ENCODE peak calls at places on chromosomes 1 and 21, in five cellular contexts. A, Y, L, V and J are unnamed samples.

GRCh38 chr1:198517623-198518022 is 22.9 kb downstream of the ATP6V1G3 start:
- DNase-seq in A (no peak), Y (no peak), L (no peak), V (no peak), J (no peak)

GRCh38 chr1:17488977-17489739 is 49.7 kb upstream of the RCC2 start:
- DNase-seq in A (no peak), Y (no peak), L (no peak), V (no peak), J (peak; percentile 7)

GRCh38 chr1:217088521-217089221 is 365.4 kb upstream of the ESRRG start:
- DNase-seq in A (no peak), Y (no peak), L (no peak), V (no peak), J (no peak)

GRCh38 chr1:246588322-246588721 is 22.1 kb downstream of the CNST start:
- DNase-seq in A (no peak), Y (no peak), L (no peak), V (no peak), J (no peak)

GRCh38 chr1:6094801-6095505 is 49.3 kb downstream of the KCNAB2 start:
- DNase-seq in A (no peak), Y (no peak), L (no peak), V (no peak), J (no peak)

GRCh38 chr21:23695449-23695848 is 1911.8 kb downstream of the MRPL39 start:
- DNase-seq in A (no peak), Y (no peak), L (no peak), V (no peak), J (no peak)

GRCh38 chr1:108561731-108562326 is 1.9 kb downstream of the EEIG2 start:
- DNase-seq in A (peak; percentile 74), Y (peak; percentile 91), L (peak; percentile 85), V (peak; percentile 77), J (peak; percentile 55)

GRCh38 chr1:51071291-51071690 is 30.7 kb upstream of the C1orf185 start:
- DNase-seq in A (no peak), Y (no peak), L (no peak), V (no peak), J (no peak)

GRCh38 chr1:110485725-110486124 is 33.2 kb downstream of the KCNA10 start:
- DNase-seq in A (no peak), Y (no peak), L (no peak), V (no peak), J (no peak)

GRCh38 chr1:185843297-185843869 is 109.2 kb downstream of the HMCN1 start:
- DNase-seq in A (no peak), Y (no peak), L (no peak), V (no peak), J (no peak)

GRCh38 chr1:221164029-221164428 is 284.8 kb downstream of the HLX start:
- DNase-seq in A (no peak), Y (no peak), L (no peak), V (no peak), J (no peak)

GRCh38 chr1:94199398-94199797 is 38.0 kb downstream of the ARHGAP29 start:
- DNase-seq in A (no peak), Y (no peak), L (no peak), V (no peak), J (no peak)

GRCh38 chr1:36385410-36386261 is at the start of gene STK40:
- DNase-seq in A (peak; percentile 96), Y (peak; percentile 99), L (peak; percentile 96), V (peak; percentile 98), J (peak; percentile 98)

GRCh38 chr1:3093928-3094626 is 25.1 kb downstream of the PRDM16 start:
- DNase-seq in A (no peak), Y (no peak), L (no peak), V (no peak), J (no peak)

GRCh38 chr1:203283597-203283996 is 21.7 kb upstream of the BTG2 start:
- DNase-seq in A (no peak), Y (peak; percentile 2), L (no peak), V (no peak), J (no peak)

GRCh38 chr1:31570228-31570627 is 6.1 kb upstream of the TINAGL1 start:
- DNase-seq in A (peak; percentile 1), Y (no peak), L (no peak), V (no peak), J (no peak)

GRCh38 chr1:247407180-247407616 is 8.8 kb upstream of the NLRP3 start:
- DNase-seq in A (peak; percentile 68), Y (peak; percentile 23), L (no peak), V (no peak), J (no peak)

GRCh38 chr1:42587753-42588152 is 70.5 kb upstream of the PPIH start:
- DNase-seq in A (no peak), Y (no peak), L (no peak), V (no peak), J (no peak)

GRCh38 chr1:212291505-212292134 is 6.4 kb downstream of the PPP2R5A start:
- DNase-seq in A (peak; percentile 37), Y (peak; percentile 14), L (peak; percentile 36), V (peak; percentile 13), J (no peak)

GRCh38 chr1:211897011-211897410 is 66.4 kb upstream of the LPGAT1 start:
- DNase-seq in A (no peak), Y (no peak), L (no peak), V (no peak), J (no peak)

GRCh38 chr1:24849653-24850295 is 80.3 kb downstream of the RUNX3 start:
- DNase-seq in A (peak; percentile 29), Y (peak; percentile 66), L (peak; percentile 32), V (peak; percentile 38), J (no peak)

GRCh38 chr1:50129201-50129600 is 20.5 kb downstream of the ELAVL4 start:
- DNase-seq in A (no peak), Y (no peak), L (no peak), V (no peak), J (no peak)

GRCh38 chr21:37916795-37917142 is 512 bp upstream of the KCNJ6 start:
- DNase-seq in A (no peak), Y (no peak), L (no peak), V (peak; percentile 90), J (peak; percentile 72)

GRCh38 chr21:14962217-14962616 is 102.6 kb downstream of the NRIP1 start:
- DNase-seq in A (no peak), Y (no peak), L (no peak), V (no peak), J (no peak)

GRCh38 chr1:1880617-1881312 is 10.1 kb downstream of the GNB1 start:
- DNase-seq in A (no peak), Y (no peak), L (no peak), V (no peak), J (no peak)

GRCh38 chr1:29450591-29450990 is 214.3 kb downstream of the PTPRU start:
- DNase-seq in A (no peak), Y (no peak), L (no peak), V (no peak), J (no peak)

GRCh38 chr1:207024202-207025143 is 8.1 kb downstream of the C1orf116 start:
- DNase-seq in A (no peak), Y (no peak), L (no peak), V (no peak), J (no peak)

GRCh38 chr1:209095627-209096595 is 487.6 kb upstream of the CAMK1G start:
- DNase-seq in A (no peak), Y (no peak), L (peak; percentile 52), V (no peak), J (no peak)

GRCh38 chr1:168454211-168454815 is 89.5 kb downstream of the XCL2 start:
- DNase-seq in A (no peak), Y (no peak), L (no peak), V (no peak), J (no peak)

GRCh38 chr1:152745289-152745704 is 12.5 kb upstream of the KPRP start:
- DNase-seq in A (no peak), Y (no peak), L (peak; percentile 21), V (no peak), J (no peak)

GRCh38 chr1:109791495-109792040 is 27.8 kb upstream of the EPS8L3 start:
- DNase-seq in A (no peak), Y (no peak), L (no peak), V (no peak), J (no peak)

GRCh38 chr1:203215573-203215972 is 13.9 kb downstream of the CHIT1 start:
- DNase-seq in A (no peak), Y (no peak), L (no peak), V (no peak), J (no peak)

GRCh38 chr1:28002600-28002999 is 42.8 kb downstream of the XKR8 start:
- DNase-seq in A (no peak), Y (no peak), L (no peak), V (no peak), J (no peak)
- TF ChIP-seq CTCF in A (no peak), Y (no peak), L (no peak), V (no peak), J (no peak)

DNA sequence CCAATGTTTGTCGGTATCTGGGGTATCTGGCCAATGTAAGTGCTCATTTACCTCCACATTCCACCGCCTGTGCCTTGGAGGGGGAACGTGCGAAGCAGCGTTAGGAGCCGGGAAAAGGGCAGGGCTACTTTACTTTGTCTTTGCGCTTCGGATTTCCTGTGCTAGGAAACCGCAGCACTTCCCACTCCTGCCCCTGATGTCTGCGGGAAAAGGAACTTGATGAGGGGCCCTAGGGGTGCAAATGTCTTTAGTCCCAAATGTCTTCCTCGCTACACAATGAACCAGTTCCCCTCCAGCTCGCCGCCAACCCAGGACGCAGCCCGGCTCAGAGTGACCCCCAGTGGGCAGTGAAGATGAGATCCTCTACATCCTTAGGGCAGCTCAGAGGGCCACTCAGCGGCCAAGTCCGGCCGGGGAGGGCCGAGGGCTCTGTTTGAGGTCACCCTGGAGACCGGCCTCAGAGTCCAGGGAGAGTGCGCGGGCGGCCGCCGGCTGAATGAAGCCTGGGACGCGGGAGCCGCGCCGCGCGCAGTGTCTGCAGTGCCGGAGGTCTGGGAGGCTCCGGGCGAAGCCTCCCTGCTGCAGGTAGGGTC is at the start of gene DYNLT5:
- DNase-seq in A (peak; percentile 17), Y (peak; percentile 29), L (no peak), V (peak; percentile 78), J (peak; percentile 75)
- TF ChIP-seq CTCF in A (peak; percentile 9), Y (no peak), L (no peak), V (no peak), J (no peak)

DNA sequence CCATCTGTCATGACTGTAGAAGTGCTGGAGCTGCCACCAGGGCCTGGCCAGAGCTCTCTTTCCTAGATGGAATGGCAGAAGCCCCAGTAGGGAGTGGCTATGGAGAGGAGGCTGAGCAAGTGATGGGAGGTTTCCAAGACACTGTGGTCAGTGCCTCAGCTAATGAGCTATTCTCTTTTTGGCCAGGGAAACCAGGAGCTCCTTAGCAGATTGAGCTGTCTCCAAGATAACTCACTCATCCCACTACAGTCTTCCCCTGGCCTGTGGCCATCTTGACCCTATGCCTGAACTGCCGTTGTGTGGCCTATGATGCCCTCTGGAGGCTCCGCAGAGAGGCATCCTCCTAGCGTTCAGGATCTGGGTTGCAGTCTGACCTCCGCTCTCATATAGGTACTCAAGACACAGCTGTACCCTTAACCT is 60.5 kb downstream of the ERI3 start:
- DNase-seq in A (no peak), Y (peak; percentile 78), L (no peak), V (peak; percentile 56), J (peak; percentile 29)
- TF ChIP-seq CTCF in A (no peak), Y (no peak), L (no peak), V (peak; percentile 28), J (no peak)

DNA sequence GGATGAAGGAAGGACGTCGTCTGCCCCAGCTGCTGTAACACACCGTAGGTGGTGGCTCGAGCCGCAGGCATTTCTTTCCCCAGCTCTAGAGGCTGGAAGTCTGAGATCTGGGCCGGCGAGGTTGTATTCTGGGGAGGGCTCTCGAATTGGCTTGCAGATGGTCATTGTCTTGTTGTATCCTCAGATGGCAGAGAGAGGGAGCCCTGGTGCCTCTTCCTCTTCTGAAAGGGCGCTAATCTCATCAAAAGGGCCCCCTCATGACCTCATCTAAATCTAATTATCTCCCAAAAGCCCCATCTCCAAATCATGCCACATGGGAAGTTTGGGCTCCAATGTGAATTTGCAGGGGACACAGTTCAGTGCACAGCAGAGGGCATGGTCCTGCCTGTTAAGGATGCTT is 109.0 kb downstream of the SIK1 start:
- DNase-seq in A (no peak), Y (no peak), L (no peak), V (no peak), J (no peak)
- TF ChIP-seq CTCF in A (no peak), Y (no peak), L (no peak), V (no peak), J (no peak)